ENCODE peak calls at places on chromosomes 1 and 21, in five cellular contexts. U, W, K, D and Y are unnamed samples.
A peak's percentile ranks its signal among the peaks of the same experiment; 100 is the strongest.

GRCh38 chr1:241079459-241079858 is 277.5 kb downstream of the RGS7 start:
- DNase-seq in U (no peak), W (no peak), K (no peak), D (no peak), Y (no peak)

GRCh38 chr1:234500269-234500668 is 21.3 kb upstream of the TARBP1 start:
- DNase-seq in U (no peak), W (no peak), K (peak; percentile 24), D (no peak), Y (no peak)

GRCh38 chr1:232704694-232705680 is 75.1 kb upstream of the SIPA1L2 start:
- DNase-seq in U (peak; percentile 36), W (peak; percentile 67), K (peak; percentile 53), D (no peak), Y (no peak)

GRCh38 chr21:38957575-38958340 is 152.0 kb downstream of the ETS2 start:
- DNase-seq in U (no peak), W (no peak), K (no peak), D (no peak), Y (no peak)

GRCh38 chr1:27057389-27057788 is 44.7 kb upstream of the TENT5B start:
- DNase-seq in U (no peak), W (no peak), K (no peak), D (peak; percentile 26), Y (no peak)

GRCh38 chr1:229253170-229253974 is 17.5 kb upstream of the RAB4A start:
- DNase-seq in U (no peak), W (no peak), K (peak; percentile 18), D (no peak), Y (peak; percentile 81)

GRCh38 chr1:29648798-29649374 is 412.6 kb downstream of the PTPRU start:
- DNase-seq in U (no peak), W (no peak), K (no peak), D (no peak), Y (no peak)

GRCh38 chr1:229373395-229373794 is 30.5 kb upstream of the CCSAP start:
- DNase-seq in U (no peak), W (no peak), K (no peak), D (no peak), Y (no peak)

GRCh38 chr1:152657677-152658076 is 5.5 kb upstream of the LCE2D start:
- DNase-seq in U (no peak), W (no peak), K (no peak), D (no peak), Y (no peak)
- H3K9me3 ChIP-seq in U (peaks cover 2% of the 10 kb centered on the region), W (no peaks in the 10 kb centered on the region), K (no peaks in the 10 kb centered on the region), D (no peaks in the 10 kb centered on the region), Y (no peaks in the 10 kb centered on the region)

GRCh38 chr1:56278052-56278451 is 301.3 kb downstream of the PLPP3 start:
- DNase-seq in U (no peak), W (no peak), K (no peak), D (no peak), Y (no peak)
- H3K9me3 ChIP-seq in U (no peaks in the 10 kb centered on the region), W (no peaks in the 10 kb centered on the region), K (no peaks in the 10 kb centered on the region), D (no peaks in the 10 kb centered on the region), Y (no peaks in the 10 kb centered on the region)

DNA sequence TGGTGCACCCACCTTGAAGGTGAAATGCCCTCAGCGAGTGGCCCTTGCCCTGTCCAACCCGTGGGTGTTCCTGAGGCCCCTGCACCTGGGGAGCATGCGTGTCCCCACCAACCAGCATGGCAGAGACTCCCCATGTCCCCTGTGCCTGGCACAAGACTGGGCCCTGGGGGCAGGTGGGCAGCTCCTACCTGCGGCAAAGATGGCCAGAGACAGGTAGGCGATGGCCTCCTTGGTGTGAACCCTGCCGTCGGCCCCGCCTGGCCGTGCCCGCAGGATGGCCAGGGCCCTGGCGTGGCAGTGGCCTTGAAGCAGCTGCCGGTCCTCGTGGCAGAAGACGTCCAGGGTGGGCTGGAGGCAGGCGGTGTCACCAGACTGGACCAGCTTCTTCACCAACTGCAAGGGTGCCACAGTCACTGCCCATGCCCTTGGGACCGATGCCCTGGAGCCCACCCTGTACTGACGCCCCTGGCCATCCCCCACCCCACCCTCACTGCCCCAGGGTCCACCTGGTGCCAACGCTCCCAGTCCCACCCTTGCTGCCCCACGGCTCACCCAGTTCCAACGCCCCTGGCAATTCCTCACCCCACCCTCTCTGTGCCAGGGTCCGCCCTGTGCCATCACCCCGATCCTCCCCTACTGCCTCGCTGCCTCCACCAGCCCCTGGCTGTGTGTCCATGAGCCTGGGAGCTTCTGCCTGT is 15.7 kb downstream of the TTC34 start:
- DNase-seq in U (no peak), W (peak; percentile 6), K (no peak), D (peak; percentile 51), Y (no peak)
- H3K9me3 ChIP-seq in U (peaks cover 15% of the 10 kb centered on the region), W (no peaks in the 10 kb centered on the region), K (peaks cover 6% of the 10 kb centered on the region), D (no peaks in the 10 kb centered on the region), Y (peaks cover 21% of the 10 kb centered on the region)

GRCh38 chr21:10511116-10511515 is 10.3 kb upstream of the TPTE start:
- DNase-seq in U (no peak), W (no peak), K (no peak), D (no peak), Y (no peak)
- H3K9me3 ChIP-seq in U (no peaks in the 10 kb centered on the region), W (peaks cover 2% of the 10 kb centered on the region), K (peaks cover 8% of the 10 kb centered on the region), D (no peaks in the 10 kb centered on the region), Y (no peaks in the 10 kb centered on the region)

DNA sequence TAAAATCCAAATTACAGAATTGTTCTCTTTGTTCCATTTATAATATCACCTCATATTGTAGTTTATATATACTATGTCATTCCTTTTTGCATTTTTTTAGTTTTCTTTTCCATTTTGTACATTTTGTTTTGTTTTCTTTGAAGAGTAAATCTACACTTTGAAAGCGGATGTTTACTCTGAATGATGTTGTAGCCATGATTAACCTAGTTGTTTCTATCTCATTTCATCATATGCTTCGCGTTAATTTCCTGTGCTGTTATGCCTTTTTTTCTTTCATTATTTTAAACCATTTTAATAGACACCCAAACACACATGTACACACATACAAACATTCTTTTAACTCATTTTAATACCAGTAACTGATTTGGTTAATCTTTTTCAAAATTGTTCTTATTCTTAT is 5.3 kb downstream of the OR2T6 start:
- DNase-seq in U (no peak), W (no peak), K (no peak), D (no peak), Y (no peak)
- H3K9me3 ChIP-seq in U (no peaks in the 10 kb centered on the region), W (no peaks in the 10 kb centered on the region), K (no peaks in the 10 kb centered on the region), D (no peaks in the 10 kb centered on the region), Y (no peaks in the 10 kb centered on the region)

GRCh38 chr21:20644552-20644951 is 353.7 kb upstream of the NCAM2 start:
- DNase-seq in U (no peak), W (no peak), K (no peak), D (no peak), Y (no peak)
- H3K9me3 ChIP-seq in U (peaks cover 14% of the 10 kb centered on the region), W (no peaks in the 10 kb centered on the region), K (no peaks in the 10 kb centered on the region), D (no peaks in the 10 kb centered on the region), Y (no peaks in the 10 kb centered on the region)